ENCODE peak calls at places on chromosomes 3 and 15, in four cellular contexts. One of them, this sample, is unnamed.

GRCh38 chr15:83449928-83450501 is 2.9 kb downstream of the SH3GL3 start:
- DNase-seq in OCI-LY7: no peak
- DNase-seq in astrocyte of the cerebellum: no peak
- DNase-seq in astrocyte of the spinal cord: peak
- DNase-seq in this sample: no peak

GRCh38 chr3:152258448-152259302 is 10.1 kb upstream of the MBNL1 start:
- DNase-seq in OCI-LY7: no peak
- DNase-seq in astrocyte of the cerebellum: peak
- DNase-seq in astrocyte of the spinal cord: peak
- DNase-seq in this sample: peak

GRCh38 chr3:157514371-157514919 is 11.2 kb upstream of the VEPH1 start:
- DNase-seq in OCI-LY7: no peak
- DNase-seq in astrocyte of the spinal cord: no peak
- DNase-seq in astrocyte of the cerebellum: no peak
- DNase-seq in this sample: no peak

GRCh38 chr3:170117134-170117533 is 64.4 kb downstream of the PHC3 start:
- DNase-seq in OCI-LY7: peak
- DNase-seq in astrocyte of the spinal cord: peak
- DNase-seq in astrocyte of the cerebellum: no peak
- DNase-seq in this sample: no peak

GRCh38 chr3:170542704-170543103 is 43.2 kb downstream of the SLC7A14 start:
- DNase-seq in astrocyte of the cerebellum: no peak
- DNase-seq in astrocyte of the spinal cord: peak
- DNase-seq in OCI-LY7: no peak
- DNase-seq in this sample: no peak

GRCh38 chr3:172524611-172525010 is 1.4 kb upstream of the TNFSF10 start:
- DNase-seq in OCI-LY7: no peak
- DNase-seq in astrocyte of the spinal cord: peak
- DNase-seq in astrocyte of the cerebellum: no peak
- DNase-seq in this sample: no peak

GRCh38 chr3:57706462-57706861 is 13.6 kb upstream of the DENND6A start:
- DNase-seq in astrocyte of the spinal cord: peak
- DNase-seq in astrocyte of the cerebellum: no peak
- DNase-seq in OCI-LY7: no peak
- DNase-seq in this sample: no peak

GRCh38 chr15:99951471-99951870 is 218.2 kb upstream of the LYSMD4 start:
- DNase-seq in astrocyte of the cerebellum: peak
- DNase-seq in astrocyte of the spinal cord: peak
- DNase-seq in OCI-LY7: no peak
- DNase-seq in this sample: no peak

GRCh38 chr3:149971403-149972075 is 844 bp upstream of the PFN2 start:
- DNase-seq in astrocyte of the spinal cord: no peak
- DNase-seq in astrocyte of the cerebellum: peak
- DNase-seq in OCI-LY7: peak
- DNase-seq in this sample: no peak

GRCh38 chr3:190064112-190064511 is 56.6 kb downstream of the P3H2 start:
- DNase-seq in astrocyte of the cerebellum: peak
- DNase-seq in astrocyte of the spinal cord: peak
- DNase-seq in OCI-LY7: no peak
- DNase-seq in this sample: no peak

GRCh38 chr15:68431037-68431791 is 749 bp downstream of the ITGA11 start:
- DNase-seq in astrocyte of the spinal cord: no peak
- DNase-seq in OCI-LY7: no peak
- DNase-seq in astrocyte of the cerebellum: no peak
- DNase-seq in this sample: no peak

GRCh38 chr15:88894819-88895767 is at the start of gene HAPLN3:
- DNase-seq in astrocyte of the cerebellum: no peak
- DNase-seq in astrocyte of the spinal cord: no peak
- DNase-seq in OCI-LY7: no peak
- DNase-seq in this sample: peak

GRCh38 chr3:49900491-49901153 is 3.1 kb downstream of the MST1R start:
- DNase-seq in astrocyte of the spinal cord: peak
- DNase-seq in OCI-LY7: peak
- DNase-seq in astrocyte of the cerebellum: no peak
- DNase-seq in this sample: no peak

GRCh38 chr15:70430029-70430428 is 332.3 kb upstream of the TLE3 start:
- DNase-seq in OCI-LY7: no peak
- DNase-seq in astrocyte of the cerebellum: no peak
- DNase-seq in astrocyte of the spinal cord: no peak
- DNase-seq in this sample: no peak

GRCh38 chr15:93179072-93179471 is 90.1 kb upstream of the RGMA start:
- DNase-seq in astrocyte of the cerebellum: no peak
- DNase-seq in astrocyte of the spinal cord: no peak
- DNase-seq in OCI-LY7: peak
- DNase-seq in this sample: peak

GRCh38 chr3:53154731-53155320 is 6.2 kb upstream of the PRKCD start:
- DNase-seq in OCI-LY7: no peak
- DNase-seq in astrocyte of the cerebellum: no peak
- DNase-seq in astrocyte of the spinal cord: no peak
- DNase-seq in this sample: no peak

GRCh38 chr3:160876568-160877100 is 120.6 kb downstream of the PPM1L start:
- DNase-seq in astrocyte of the spinal cord: no peak
- DNase-seq in astrocyte of the cerebellum: no peak
- DNase-seq in OCI-LY7: no peak
- DNase-seq in this sample: no peak

GRCh38 chr15:99956022-99956775 is 223.0 kb upstream of the LYSMD4 start:
- DNase-seq in astrocyte of the spinal cord: no peak
- DNase-seq in OCI-LY7: no peak
- DNase-seq in astrocyte of the cerebellum: no peak
- DNase-seq in this sample: no peak

GRCh38 chr15:92521624-92522008 is 127.9 kb downstream of the ST8SIA2 start:
- DNase-seq in OCI-LY7: peak
- DNase-seq in astrocyte of the spinal cord: peak
- DNase-seq in astrocyte of the cerebellum: peak
- DNase-seq in this sample: peak

GRCh38 chr15:83913034-83913632 is 259.2 kb downstream of the ADAMTSL3 start:
- DNase-seq in astrocyte of the cerebellum: no peak
- DNase-seq in OCI-LY7: no peak
- DNase-seq in astrocyte of the spinal cord: no peak
- DNase-seq in this sample: no peak

This sample was measured in GM12865.